ENCODE peak calls at places on chromosome 21, in five cellular contexts. B is GM12865, O is stomach, F is AG09319, Y is SK-N-SH. S is an unnamed sample.

GRCh38 chr21:14712121-14712520 is 166.0 kb upstream of the SAMSN1 start:
- DNase-seq in B (no peak), O (no peak), F (no peak), Y (no peak), S (no peak)

GRCh38 chr21:40054403-40054802 is 187.2 kb downstream of the PCP4 start:
- DNase-seq in B (no peak), O (peak), F (no peak), Y (no peak), S (no peak)

GRCh38 chr21:17548262-17548661 is 35.4 kb downstream of the CXADR start:
- DNase-seq in B (no peak), O (no peak), F (no peak), Y (no peak), S (no peak)

GRCh38 chr21:39685236-39685635 is 59.7 kb upstream of the IGSF5 start:
- DNase-seq in B (no peak), O (no peak), F (no peak), Y (no peak), S (no peak)

GRCh38 chr21:38179504-38179900 is 77.3 kb upstream of the KCNJ15 start:
- DNase-seq in B (no peak), O (no peak), F (no peak), Y (no peak), S (no peak)

GRCh38 chr21:14841511-14842472 is 223.0 kb downstream of the NRIP1 start:
- DNase-seq in B (no peak), O (no peak), F (no peak), Y (no peak), S (no peak)

GRCh38 chr21:40687625-40688024 is 159.3 kb downstream of the DSCAM start:
- DNase-seq in B (no peak), O (no peak), F (no peak), Y (no peak), S (no peak)

GRCh38 chr21:34357889-34358288 is 5.9 kb upstream of the KCNE2 start:
- DNase-seq in B (no peak), O (no peak), F (no peak), Y (no peak), S (no peak)

GRCh38 chr21:40421121-40421520 is 425.8 kb downstream of the DSCAM start:
- DNase-seq in B (no peak), O (no peak), F (no peak), Y (no peak), S (no peak)

GRCh38 chr21:21238882-21239400 is 240.7 kb downstream of the NCAM2 start:
- DNase-seq in B (no peak), O (no peak), F (no peak), Y (peak), S (no peak)

GRCh38 chr21:46477765-46478164 is 19.1 kb downstream of the DIP2A start:
- DNase-seq in B (no peak), O (no peak), F (no peak), Y (no peak), S (no peak)

GRCh38 chr21:25934771-25935224 is 200.0 kb downstream of the GABPA start:
- DNase-seq in B (peak), O (peak), F (peak), Y (no peak), S (no peak)

GRCh38 chr21:33968082-33968997 is 52.7 kb upstream of the ATP5PO start:
- DNase-seq in B (peak), O (no peak), F (no peak), Y (no peak), S (no peak)

GRCh38 chr21:20313013-20313412 is 685.2 kb upstream of the NCAM2 start:
- DNase-seq in B (no peak), O (no peak), F (no peak), Y (no peak), S (no peak)

GRCh38 chr21:37207441-37208009 is 59.6 kb downstream of the VPS26C start:
- DNase-seq in B (peak), O (no peak), F (no peak), Y (peak), S (no peak)

GRCh38 chr21:39882186-39882882 is 15.1 kb downstream of the PCP4 start:
- DNase-seq in B (peak), O (no peak), F (no peak), Y (no peak), S (no peak)

GRCh38 chr21:26112979-26113378 is 57.6 kb downstream of the APP start:
- DNase-seq in B (no peak), O (no peak), F (no peak), Y (no peak), S (no peak)

GRCh38 chr21:38289697-38290096 is 32.9 kb downstream of the KCNJ15 start:
- DNase-seq in B (peak), O (no peak), F (peak), Y (no peak), S (no peak)

GRCh38 chr21:31671146-31671716 is 11.7 kb downstream of the SOD1 start:
- DNase-seq in B (no peak), O (no peak), F (no peak), Y (no peak), S (no peak)

GRCh38 chr21:40215941-40216340 is 348.7 kb downstream of the PCP4 start:
- DNase-seq in B (no peak), O (no peak), F (no peak), Y (no peak), S (no peak)

GRCh38 chr21:32826317-32827167 is 55.0 kb upstream of the PAXBP1 start:
- DNase-seq in B (peak), O (no peak), F (no peak), Y (peak), S (peak)

GRCh38 chr21:38982096-38982495 is 176.4 kb downstream of the ETS2 start:
- DNase-seq in B (no peak), O (no peak), F (no peak), Y (no peak), S (no peak)

GRCh38 chr21:23963454-23963853 is 1643.8 kb downstream of the MRPL39 start:
- DNase-seq in B (no peak), O (no peak), F (no peak), Y (no peak), S (no peak)

GRCh38 chr21:33121715-33122475 is 52.0 kb downstream of the OLIG1 start:
- DNase-seq in B (peak), O (no peak), F (no peak), Y (peak), S (peak)

GRCh38 chr21:46559291-46559983 is 45.4 kb downstream of the S100B start:
- DNase-seq in B (peak), O (peak), F (no peak), Y (no peak), S (no peak)

GRCh38 chr21:37710555-37711293 is 205.5 kb downstream of the KCNJ6 start:
- DNase-seq in B (no peak), O (no peak), F (no peak), Y (peak), S (no peak)

GRCh38 chr21:18477059-18477458 is 73.5 kb upstream of the TMPRSS15 start:
- DNase-seq in B (no peak), O (no peak), F (no peak), Y (no peak), S (no peak)

GRCh38 chr21:23861908-23862504 is 1745.3 kb downstream of the MRPL39 start:
- DNase-seq in B (no peak), O (no peak), F (no peak), Y (no peak), S (no peak)

GRCh38 chr21:33368124-33368523 is 35.1 kb upstream of the IFNGR2 start:
- DNase-seq in B (peak), O (no peak), F (no peak), Y (no peak), S (no peak)

GRCh38 chr21:24308183-24308582 is 1299.1 kb downstream of the MRPL39 start:
- DNase-seq in B (no peak), O (no peak), F (no peak), Y (no peak), S (no peak)

GRCh38 chr21:38661296-38662223 is 144.2 kb upstream of the ETS2 start:
- DNase-seq in B (no peak), O (no peak), F (no peak), Y (peak), S (no peak)

GRCh38 chr21:38831526-38832467 is 26.1 kb downstream of the ETS2 start:
- DNase-seq in B (peak), O (peak), F (peak), Y (no peak), S (peak)

GRCh38 chr21:38869946-38870345 is 64.2 kb downstream of the ETS2 start:
- DNase-seq in B (no peak), O (no peak), F (no peak), Y (no peak), S (no peak)

GRCh38 chr21:25578070-25578961 is 29.0 kb downstream of the MRPL39 start:
- DNase-seq in B (peak), O (no peak), F (no peak), Y (no peak), S (no peak)

GRCh38 chr21:43624343-43624742 is 34.9 kb downstream of the HSF2BP start:
- DNase-seq in B (no peak), O (no peak), F (no peak), Y (no peak), S (no peak)
- TF ChIP-seq CTCF in B (no peak), O (no peak), F (no peak), Y (no peak), S (no peak)

GRCh38 chr21:15896501-15896900 is 166.7 kb downstream of the USP25 start:
- DNase-seq in B (no peak), O (no peak), F (no peak), Y (no peak), S (no peak)

GRCh38 chr21:15893902-15894301 is 164.1 kb downstream of the USP25 start:
- DNase-seq in B (no peak), O (no peak), F (no peak), Y (no peak), S (no peak)

GRCh38 chr21:15895142-15896106 is 165.6 kb downstream of the USP25 start:
- DNase-seq in B (no peak), O (no peak), F (no peak), Y (no peak), S (no peak)

DNA sequence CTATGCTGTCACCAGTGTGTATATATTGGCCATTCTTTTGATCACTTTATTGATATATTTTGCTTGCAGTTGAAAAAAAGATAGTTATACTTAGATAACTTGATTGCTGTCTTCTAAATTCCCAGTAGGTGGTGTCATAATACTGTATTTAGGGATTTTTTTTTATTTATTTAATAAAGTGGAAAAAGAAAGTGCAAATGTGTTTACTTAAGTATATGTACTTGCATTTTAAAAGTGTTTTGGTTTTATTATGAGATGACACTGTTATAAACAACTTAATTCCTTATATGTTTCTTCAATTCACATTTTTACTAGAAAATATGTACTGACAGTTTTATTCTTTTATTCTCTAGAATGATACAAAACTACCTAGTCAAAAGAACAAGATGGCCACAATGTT is 164.8 kb downstream of the USP25 start:
- DNase-seq in B (no peak), O (no peak), F (no peak), Y (peak), S (no peak)
- TF ChIP-seq CTCF in B (no peak), O (no peak), F (peak), Y (peak), S (no peak)

GRCh38 chr21:45442276-45442675 is 37.3 kb downstream of the COL18A1 start:
- DNase-seq in B (no peak), O (no peak), F (no peak), Y (no peak), S (no peak)

GRCh38 chr21:45444385-45444784 is 39.4 kb downstream of the COL18A1 start:
- DNase-seq in B (no peak), O (no peak), F (no peak), Y (no peak), S (no peak)

GRCh38 chr21:45441431-45442255 is 36.7 kb downstream of the COL18A1 start:
- DNase-seq in B (no peak), O (no peak), F (no peak), Y (no peak), S (no peak)

GRCh38 chr21:45445369-45445768 is 40.4 kb downstream of the COL18A1 start:
- DNase-seq in B (no peak), O (no peak), F (no peak), Y (no peak), S (no peak)

GRCh38 chr21:45443595-45444181 is 38.7 kb downstream of the COL18A1 start:
- DNase-seq in B (no peak), O (no peak), F (no peak), Y (no peak), S (no peak)
- TF ChIP-seq CTCF in B (no peak), O (no peak), F (no peak), Y (no peak), S (peak)

GRCh38 chr21:44612029-44612486 is at the start of gene KRTAP10-8:
- DNase-seq in B (no peak), O (no peak), F (no peak), Y (no peak), S (no peak)
- TF ChIP-seq CTCF in B (no peak), O (no peak), F (no peak), Y (no peak), S (no peak)

GRCh38 chr21:29177800-29178199 is 47.4 kb downstream of the MAP3K7CL start:
- DNase-seq in B (no peak), O (no peak), F (no peak), Y (no peak), S (no peak)

GRCh38 chr21:29175408-29176147 is 45.1 kb downstream of the MAP3K7CL start:
- DNase-seq in B (peak), O (no peak), F (peak), Y (no peak), S (no peak)

GRCh38 chr21:29178936-29179335 is 48.5 kb downstream of the MAP3K7CL start:
- DNase-seq in B (no peak), O (no peak), F (no peak), Y (no peak), S (no peak)

GRCh38 chr21:29174607-29175013 is 44.2 kb downstream of the MAP3K7CL start:
- DNase-seq in B (no peak), O (no peak), F (no peak), Y (no peak), S (no peak)

GRCh38 chr21:29176721-29177120 is 46.3 kb downstream of the MAP3K7CL start:
- DNase-seq in B (no peak), O (no peak), F (no peak), Y (no peak), S (no peak)
- TF ChIP-seq CTCF in B (no peak), O (no peak), F (no peak), Y (no peak), S (no peak)

DNA sequence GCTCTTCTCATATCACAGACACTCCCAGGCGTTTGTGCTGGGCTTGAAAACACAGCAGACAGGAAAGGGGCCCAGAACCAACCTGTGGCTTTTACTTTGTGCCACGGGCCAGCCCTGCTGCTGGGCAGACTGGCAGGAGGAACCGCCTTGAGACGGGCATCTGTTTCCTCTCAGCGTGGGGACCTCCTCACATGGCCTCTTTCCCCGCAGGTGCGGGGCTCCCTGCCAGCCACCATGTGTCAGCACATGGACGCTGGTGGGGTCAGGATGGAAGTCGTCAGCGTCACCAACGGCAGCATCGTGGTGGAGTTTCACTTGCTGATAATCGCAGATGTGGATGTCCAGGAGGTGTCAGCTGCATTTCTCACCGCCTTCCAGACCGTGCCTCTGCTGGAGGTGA is 47.8 kb downstream of the UMODL1 start:
- DNase-seq in B (peak), O (no peak), F (no peak), Y (peak), S (no peak)
- TF ChIP-seq CTCF in B (no peak), O (no peak), F (no peak), Y (no peak), S (no peak)

GRCh38 chr21:45152265-45152746 is 77.9 kb downstream of the ADARB1 start:
- DNase-seq in B (peak), O (peak), F (no peak), Y (no peak), S (peak)
- TF ChIP-seq CTCF in B (peak), O (no peak), F (no peak), Y (no peak), S (peak)

GRCh38 chr21:35412231-35412630 is 363.1 kb upstream of the RUNX1 start:
- DNase-seq in B (no peak), O (no peak), F (no peak), Y (no peak), S (no peak)

GRCh38 chr21:35417762-35418161 is 368.7 kb upstream of the RUNX1 start:
- DNase-seq in B (no peak), O (no peak), F (no peak), Y (no peak), S (no peak)

GRCh38 chr21:35414511-35415139 is 365.5 kb upstream of the RUNX1 start:
- DNase-seq in B (no peak), O (no peak), F (no peak), Y (no peak), S (no peak)

GRCh38 chr21:35420658-35421057 is 371.6 kb upstream of the RUNX1 start:
- DNase-seq in B (no peak), O (no peak), F (no peak), Y (no peak), S (no peak)

GRCh38 chr21:35416866-35417453 is 367.9 kb upstream of the RUNX1 start:
- DNase-seq in B (no peak), O (no peak), F (no peak), Y (no peak), S (no peak)
- TF ChIP-seq CTCF in B (no peak), O (no peak), F (no peak), Y (no peak), S (no peak)

GRCh38 chr21:27244796-27245195 is 277.9 kb upstream of the ADAMTS5 start:
- DNase-seq in B (no peak), O (no peak), F (no peak), Y (peak), S (no peak)
- TF ChIP-seq CTCF in B (no peak), O (no peak), F (no peak), Y (no peak), S (no peak)